ENCODE peak calls at places on chromosomes 16 and 17, in ten cellular contexts. M, V, O, H, Y, P, C, A, T and N are unnamed samples. For H3K4me1, the result is how much of the 10 kb centered on the place peaks cover.

GRCh38 chr16:47065766-47066688 is 77.7 kb downstream of the NETO2 start:
- DNase-seq in H (no peak), T (no peak), V (no peak), Y (peak), A (no peak), M (no peak), O (no peak), P (no peak), C (peak), N (no peak)

GRCh38 chr16:66476328-66477027 is 49.4 kb downstream of the BEAN1 start:
- DNase-seq in M (no peak), C (no peak), O (no peak), A (no peak), V (peak), P (no peak), Y (no peak), T (peak), H (no peak), N (peak)

GRCh38 chr16:49970818-49971431 is 54.1 kb upstream of the CNEP1R1 start:
- DNase-seq in H (no peak), O (no peak), A (no peak), Y (no peak), T (no peak), P (no peak), M (no peak), V (no peak), C (no peak), N (no peak)

GRCh38 chr17:1608676-1609075 is 20.0 kb downstream of the SLC43A2 start:
- DNase-seq in A (no peak), P (no peak), C (no peak), H (no peak), O (no peak), V (no peak), Y (no peak), T (no peak), M (no peak), N (no peak)

GRCh38 chr16:84967828-84968227 is 43.5 kb downstream of the ZDHHC7 start:
- DNase-seq in Y (no peak), H (no peak), M (no peak), T (no peak), O (no peak), A (no peak), P (no peak), C (no peak), V (no peak), N (no peak)

GRCh38 chr17:71461504-71462197 is 659.2 kb upstream of the SOX9 start:
- DNase-seq in C (peak), M (no peak), O (no peak), H (no peak), T (no peak), Y (no peak), P (no peak), A (no peak), V (no peak), N (no peak)

GRCh38 chr16:85372627-85373372 is 240.3 kb upstream of the GSE1 start:
- DNase-seq in Y (peak), T (no peak), O (peak), M (no peak), V (peak), C (no peak), P (peak), H (no peak), A (no peak), N (no peak)

GRCh38 chr16:27718767-27719445 is 169.0 kb downstream of the KATNIP start:
- DNase-seq in T (peak), Y (no peak), M (no peak), A (no peak), O (no peak), C (peak), V (no peak), P (no peak), H (peak), N (no peak)

GRCh38 chr16:9012330-9012729 is 48.6 kb upstream of the USP7 start:
- DNase-seq in H (no peak), V (no peak), A (no peak), Y (no peak), O (no peak), M (no peak), T (no peak), C (no peak), P (no peak), N (no peak)

GRCh38 chr16:89117239-89117974 is 23.8 kb downstream of the ACSF3 start:
- DNase-seq in M (no peak), Y (peak), P (peak), A (no peak), T (no peak), V (no peak), O (no peak), C (no peak), H (peak), N (no peak)

GRCh38 chr17:72363336-72363620 is 242.5 kb downstream of the SOX9 start:
- DNase-seq in P (no peak), H (no peak), M (no peak), A (no peak), Y (no peak), C (no peak), O (no peak), V (no peak), T (no peak), N (no peak)

GRCh38 chr17:5793899-5794298 is 209.6 kb upstream of the NLRP1 start:
- DNase-seq in M (peak), T (peak), Y (no peak), V (peak), O (no peak), C (peak), A (no peak), H (no peak), P (no peak), N (no peak)

GRCh38 chr17:66165537-66166123 is 26.3 kb downstream of the CEP112 start:
- DNase-seq in H (no peak), V (peak), P (no peak), Y (no peak), O (peak), T (peak), M (peak), C (peak), A (peak), N (peak)

GRCh38 chr16:89738538-89739317 is 17.4 kb downstream of the ZNF276 start:
- DNase-seq in V (no peak), Y (no peak), O (no peak), P (no peak), M (no peak), T (no peak), A (no peak), C (no peak), H (no peak), N (no peak)

GRCh38 chr16:88606146-88606757 is 32.1 kb upstream of the IL17C start:
- DNase-seq in V (no peak), Y (no peak), C (no peak), A (no peak), O (no peak), T (no peak), M (no peak), H (no peak), P (no peak), N (no peak)

GRCh38 chr17:57562231-57562630 is 182.9 kb downstream of the CCDC182 start:
- DNase-seq in M (no peak), A (no peak), C (no peak), V (no peak), Y (no peak), P (no peak), O (no peak), T (no peak), H (no peak), N (no peak)

GRCh38 chr17:57559226-57559625 is 185.9 kb downstream of the CCDC182 start:
- DNase-seq in O (no peak), Y (no peak), A (no peak), H (no peak), P (no peak), C (no peak), M (no peak), V (no peak), T (no peak), N (no peak)

GRCh38 chr17:57561072-57561861 is 183.8 kb downstream of the CCDC182 start:
- DNase-seq in O (no peak), Y (no peak), V (no peak), T (no peak), A (no peak), P (no peak), M (no peak), H (no peak), C (no peak), N (no peak)

GRCh38 chr17:57557793-57558681 is 187.1 kb downstream of the CCDC182 start:
- DNase-seq in T (no peak), H (no peak), V (peak), P (no peak), A (no peak), C (no peak), Y (no peak), M (no peak), O (peak), N (no peak)

GRCh38 chr17:57559634-57560387 is 185.3 kb downstream of the CCDC182 start:
- DNase-seq in M (no peak), O (no peak), T (no peak), Y (no peak), V (no peak), A (no peak), H (no peak), P (no peak), C (no peak), N (no peak)
- H3K4me1 ChIP-seq in M (under half), O (under half), T (under half), Y (under half), V (under half), A (under half), H (under half), P (under half), C (under half), N (under half)

GRCh38 chr16:79282806-79283205 is 317.7 kb downstream of the MAF start:
- DNase-seq in T (no peak), H (no peak), A (no peak), O (no peak), M (no peak), C (no peak), P (no peak), V (no peak), Y (no peak), N (no peak)
- H3K27ac ChIP-seq in T (no peak), H (no peak), A (no peak), O (no peak), M (no peak), C (no peak), P (no peak), V (no peak), Y (no peak), N (no peak)

GRCh38 chr16:4321286-4322120 is 5.6 kb downstream of the GLIS2 start:
- DNase-seq in A (no peak), V (no peak), O (no peak), P (peak), T (no peak), H (no peak), M (no peak), Y (peak), C (no peak), N (no peak)

GRCh38 chr16:4322121-4323035 is 6.5 kb downstream of the GLIS2 start:
- DNase-seq in C (no peak), T (no peak), H (no peak), P (peak), A (no peak), O (no peak), Y (peak), V (no peak), M (no peak), N (no peak)

GRCh38 chr16:4320030-4320429 is 4.2 kb downstream of the GLIS2 start:
- DNase-seq in C (no peak), H (no peak), A (no peak), O (no peak), M (no peak), V (no peak), P (peak), Y (no peak), T (no peak), N (no peak)

GRCh38 chr16:4319454-4319853 is 3.6 kb downstream of the GLIS2 start:
- DNase-seq in A (no peak), V (no peak), O (no peak), H (no peak), Y (peak), C (no peak), M (no peak), T (no peak), P (peak), N (no peak)

GRCh38 chr16:4320571-4321137 is 4.8 kb downstream of the GLIS2 start:
- DNase-seq in T (no peak), H (no peak), C (no peak), O (no peak), P (no peak), Y (no peak), A (no peak), V (no peak), M (no peak), N (no peak)
- H3K4me1 ChIP-seq in T (under half), H (half or more), C (under half), O (under half), P (under half), Y (under half), A (under half), V (under half), M (half or more), N (under half)

GRCh38 chr17:37382056-37382455 is 6.3 kb downstream of the C17orf78 start:
- DNase-seq in O (no peak), A (no peak), C (no peak), M (no peak), P (no peak), H (no peak), V (no peak), Y (no peak), T (no peak), N (no peak)
- H3K27ac ChIP-seq in O (no peak), A (no peak), C (no peak), M (no peak), P (no peak), H (no peak), V (no peak), Y (no peak), T (no peak), N (no peak)